ENCODE peak calls at places on chromosome 6, in four cellular contexts. L, S, R and G are unnamed samples.

GRCh38 chr6:88365230-88365629 is 199.1 kb upstream of the CNR1 start:
- DNase-seq in R (no peak), S (no peak), L (no peak), G (no peak)

GRCh38 chr6:142773859-142774258 is 171.1 kb downstream of the HIVEP2 start:
- DNase-seq in L (no peak), R (no peak), S (no peak), G (no peak)

GRCh38 chr6:35363293-35363750 is 21.0 kb downstream of the PPARD start:
- DNase-seq in L (peak), R (no peak), S (no peak), G (no peak)

GRCh38 chr6:150813993-150814359 is 51.5 kb upstream of the MTHFD1L start:
- DNase-seq in L (no peak), S (no peak), R (no peak), G (peak)

GRCh38 chr6:47977314-47977713 is 133.7 kb downstream of the PTCHD4 start:
- DNase-seq in S (no peak), L (no peak), R (no peak), G (no peak)

GRCh38 chr6:42564496-42564890 is 664 bp downstream of the UBR2 start:
- DNase-seq in S (no peak), L (no peak), R (no peak), G (no peak)

GRCh38 chr6:167893416-167893815 is 66.7 kb downstream of the AFDN start:
- DNase-seq in R (no peak), L (peak), S (no peak), G (no peak)

GRCh38 chr6:130632897-130633296 is 194.3 kb upstream of the SMLR1 start:
- DNase-seq in L (peak), S (peak), R (no peak), G (no peak)

GRCh38 chr6:105452924-105453756 is 50.3 kb upstream of the PREP start:
- DNase-seq in L (no peak), S (no peak), R (no peak), G (no peak)

GRCh38 chr6:64014581-64014980 is 379.0 kb downstream of the PHF3 start:
- DNase-seq in R (no peak), S (no peak), L (no peak), G (no peak)

GRCh38 chr6:44105146-44105545 is 22.1 kb downstream of the MRPL14 start:
- DNase-seq in S (no peak), R (no peak), L (no peak), G (no peak)

GRCh38 chr6:157218371-157219198 is 104.7 kb downstream of the TMEM242 start:
- DNase-seq in L (no peak), S (no peak), R (no peak), G (no peak)

GRCh38 chr6:138231399-138231886 is 13.2 kb upstream of the PBOV1 start:
- DNase-seq in R (no peak), S (no peak), L (no peak), G (no peak)

GRCh38 chr6:106249658-106250057 is 75.9 kb downstream of the ATG5 start:
- DNase-seq in L (no peak), R (no peak), S (no peak), G (no peak)

GRCh38 chr6:47106216-47106615 is 64.1 kb upstream of the ADGRF1 start:
- DNase-seq in L (no peak), S (no peak), R (no peak), G (no peak)

GRCh38 chr6:155319902-155320301 is 5.6 kb upstream of the TFB1M start:
- DNase-seq in R (no peak), L (no peak), S (no peak), G (no peak)

GRCh38 chr6:70124882-70125535 is 177.9 kb downstream of the COL9A1 start:
- DNase-seq in R (no peak), L (no peak), S (no peak), G (no peak)

GRCh38 chr6:24381476-24382219 is 21.1 kb upstream of the MRS2 start:
- DNase-seq in L (no peak), R (no peak), S (no peak), G (no peak)

GRCh38 chr6:156775717-156776116 is 1.5 kb upstream of the ARID1B start:
- DNase-seq in S (no peak), R (no peak), L (no peak), G (no peak)

GRCh38 chr6:1197309-1197708 is 114.6 kb upstream of the FOXQ1 start:
- DNase-seq in R (no peak), S (no peak), L (no peak), G (no peak)

GRCh38 chr6:30770164-30770563 is 25.8 kb upstream of the IER3 start:
- DNase-seq in L (no peak), R (no peak), S (no peak), G (no peak)
- H2BK12ac ChIP-seq in L (no peak), R (no peak), S (no peak), G (peak)

GRCh38 chr6:166614589-166614988 is 12.5 kb downstream of the RPS6KA2 start:
- DNase-seq in L (no peak), S (no peak), R (no peak), G (no peak)
- H2BK12ac ChIP-seq in L (no peak), S (no peak), R (no peak), G (peak)

GRCh38 chr6:160934157-160934556 is 57.4 kb upstream of the MAP3K4 start:
- DNase-seq in L (no peak), S (no peak), R (no peak), G (no peak)
- H2BK12ac ChIP-seq in L (no peak), S (no peak), R (peak), G (no peak)

GRCh38 chr6:110528930-110529325 is 52.5 kb upstream of the SLC22A16 start:
- DNase-seq in L (no peak), S (no peak), R (peak), G (no peak)

GRCh38 chr6:110529355-110529754 is 52.9 kb upstream of the SLC22A16 start:
- DNase-seq in R (no peak), L (no peak), S (no peak), G (no peak)

GRCh38 chr6:110532401-110532800 is 56.0 kb upstream of the SLC22A16 start:
- DNase-seq in R (no peak), L (no peak), S (no peak), G (no peak)

GRCh38 chr6:110529907-110530306 is 53.5 kb upstream of the SLC22A16 start:
- DNase-seq in L (no peak), S (no peak), R (no peak), G (no peak)

GRCh38 chr6:110530671-110531070 is 54.3 kb upstream of the SLC22A16 start:
- DNase-seq in S (no peak), L (no peak), R (peak), G (no peak)
- H2BK12ac ChIP-seq in S (no peak), L (no peak), R (no peak), G (no peak)

DNA sequence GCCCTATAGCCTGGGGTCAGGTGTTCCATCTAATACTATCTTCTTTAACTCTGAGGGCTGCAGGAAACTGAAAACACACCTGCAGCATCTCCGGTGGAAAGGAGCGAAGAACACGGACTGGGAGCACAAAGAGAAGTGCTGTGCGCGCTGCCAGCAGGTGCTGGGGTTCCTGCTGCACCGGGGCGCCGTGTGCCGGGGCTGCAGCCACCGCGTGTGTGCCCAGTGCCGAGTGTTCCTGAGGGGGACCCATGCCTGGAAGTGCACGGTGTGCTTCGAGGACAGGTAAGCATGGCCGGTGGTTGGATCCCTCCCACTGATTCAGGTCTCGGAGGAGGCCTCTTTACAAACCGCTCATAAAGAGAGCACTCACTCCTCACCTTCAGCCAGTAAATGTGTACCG is 15.5 kb downstream of the SYTL3 start:
- DNase-seq in L (no peak), R (no peak), S (no peak), G (no peak)
- H2BK12ac ChIP-seq in L (no peak), R (no peak), S (no peak), G (no peak)

DNA sequence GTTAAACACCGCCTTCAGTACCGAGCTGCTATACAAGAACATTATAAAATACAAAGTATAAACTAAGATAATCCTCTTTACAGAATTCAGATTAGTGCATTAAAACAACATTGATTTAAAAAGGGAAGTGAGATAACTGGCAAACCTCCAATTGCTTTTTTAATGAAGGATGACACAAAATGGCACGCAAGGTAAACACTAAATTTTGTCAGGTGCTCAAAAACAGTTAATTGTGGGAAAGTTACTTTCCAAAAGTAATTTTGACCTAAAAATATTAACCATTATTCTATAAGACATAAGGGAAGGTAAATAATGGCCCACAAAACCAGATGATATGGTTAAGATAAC is 53.3 kb downstream of the STX7 start:
- DNase-seq in R (no peak), L (no peak), S (no peak), G (no peak)
- H2BK12ac ChIP-seq in R (no peak), L (no peak), S (no peak), G (no peak)